ENCODE peak calls at places on chromosomes 6 and 20, in six cellular contexts. One of them, this sample, is unnamed.

GRCh38 chr6:100472674-100473073 is 8.0 kb upstream of the SIM1 start:
- DNase-seq in GM10248: no peak
- DNase-seq in HTR-8/SVneo: no peak
- DNase-seq in foreskin fibroblast: peak; percentile 71
- DNase-seq in A172: peak; percentile 81
- DNase-seq in NCI-H1105: no peak
- DNase-seq in this sample: peak; percentile 59

GRCh38 chr20:44644384-44645131 is 6.9 kb downstream of the ADA start:
- DNase-seq in GM10248: peak; percentile 50
- DNase-seq in HTR-8/SVneo: no peak
- DNase-seq in foreskin fibroblast: no peak
- DNase-seq in A172: no peak
- DNase-seq in NCI-H1105: no peak
- DNase-seq in this sample: no peak

GRCh38 chr6:138250513-138251247 is 32.4 kb upstream of the PBOV1 start:
- DNase-seq in GM10248: no peak
- DNase-seq in HTR-8/SVneo: peak; percentile 10
- DNase-seq in foreskin fibroblast: peak; percentile 84
- DNase-seq in A172: peak; percentile 10
- DNase-seq in NCI-H1105: no peak
- DNase-seq in this sample: no peak

GRCh38 chr6:30075094-30075986 is at the start of gene RNF39:
- DNase-seq in GM10248: peak; percentile 32
- DNase-seq in HTR-8/SVneo: no peak
- DNase-seq in foreskin fibroblast: peak; percentile 26
- DNase-seq in A172: no peak
- DNase-seq in NCI-H1105: peak; percentile 23
- DNase-seq in this sample: no peak

GRCh38 chr20:44217342-44218092 is 6.9 kb upstream of the OSER1 start:
- DNase-seq in GM10248: peak; percentile 44
- DNase-seq in HTR-8/SVneo: peak; percentile 92
- DNase-seq in foreskin fibroblast: peak; percentile 85
- DNase-seq in A172: peak; percentile 74
- DNase-seq in NCI-H1105: peak; percentile 72
- DNase-seq in this sample: peak; percentile 86

GRCh38 chr6:3746119-3746691 is 5.3 kb downstream of the PXDC1 start:
- DNase-seq in GM10248: peak; percentile 65
- DNase-seq in HTR-8/SVneo: no peak
- DNase-seq in foreskin fibroblast: no peak
- DNase-seq in A172: no peak
- DNase-seq in NCI-H1105: no peak
- DNase-seq in this sample: no peak

GRCh38 chr20:52076164-52076563 is 115.4 kb downstream of the ZFP64 start:
- DNase-seq in GM10248: no peak
- DNase-seq in HTR-8/SVneo: no peak
- DNase-seq in foreskin fibroblast: no peak
- DNase-seq in A172: no peak
- DNase-seq in NCI-H1105: no peak
- DNase-seq in this sample: no peak

GRCh38 chr6:14035448-14035847 is 82.1 kb upstream of the CD83 start:
- DNase-seq in GM10248: no peak
- DNase-seq in HTR-8/SVneo: peak; percentile 67
- DNase-seq in foreskin fibroblast: peak; percentile 85
- DNase-seq in A172: peak; percentile 90
- DNase-seq in NCI-H1105: no peak
- DNase-seq in this sample: no peak

GRCh38 chr6:91719414-91719813 is 1132.5 kb upstream of the MAP3K7 start:
- DNase-seq in GM10248: no peak
- DNase-seq in HTR-8/SVneo: no peak
- DNase-seq in foreskin fibroblast: no peak
- DNase-seq in A172: no peak
- DNase-seq in NCI-H1105: no peak
- DNase-seq in this sample: no peak

GRCh38 chr20:46232575-46232974 is 75.7 kb downstream of the CDH22 start:
- DNase-seq in GM10248: no peak
- DNase-seq in HTR-8/SVneo: no peak
- DNase-seq in foreskin fibroblast: no peak
- DNase-seq in A172: no peak
- DNase-seq in NCI-H1105: peak; percentile 72
- DNase-seq in this sample: no peak

GRCh38 chr20:45924391-45925261 is 9.9 kb upstream of the PCIF1 start:
- DNase-seq in GM10248: no peak
- DNase-seq in HTR-8/SVneo: no peak
- DNase-seq in foreskin fibroblast: peak; percentile 77
- DNase-seq in A172: no peak
- DNase-seq in NCI-H1105: no peak
- DNase-seq in this sample: no peak

GRCh38 chr20:56322661-56323060 is 36.1 kb upstream of the FAM210B start:
- DNase-seq in GM10248: no peak
- DNase-seq in HTR-8/SVneo: no peak
- DNase-seq in foreskin fibroblast: peak; percentile 5
- DNase-seq in A172: no peak
- DNase-seq in NCI-H1105: no peak
- DNase-seq in this sample: no peak

GRCh38 chr20:32761831-32762753 is at the start of gene DNMT3B:
- DNase-seq in GM10248: peak; percentile 88
- DNase-seq in HTR-8/SVneo: peak; percentile 90
- DNase-seq in foreskin fibroblast: peak; percentile 94
- DNase-seq in A172: peak; percentile 65
- DNase-seq in NCI-H1105: peak; percentile 82
- DNase-seq in this sample: peak; percentile 82

GRCh38 chr6:967666-968065 is 274.7 kb upstream of the EXOC2 start:
- DNase-seq in GM10248: no peak
- DNase-seq in HTR-8/SVneo: no peak
- DNase-seq in foreskin fibroblast: no peak
- DNase-seq in A172: no peak
- DNase-seq in NCI-H1105: no peak
- DNase-seq in this sample: no peak

GRCh38 chr6:162728177-162728571 is 400 bp downstream of the PACRG start:
- DNase-seq in GM10248: no peak
- DNase-seq in HTR-8/SVneo: no peak
- DNase-seq in foreskin fibroblast: no peak
- DNase-seq in A172: no peak
- DNase-seq in NCI-H1105: no peak
- DNase-seq in this sample: no peak

GRCh38 chr6:124512431-124512830 is 449.8 kb upstream of the RNF217 start:
- DNase-seq in GM10248: no peak
- DNase-seq in HTR-8/SVneo: no peak
- DNase-seq in foreskin fibroblast: no peak
- DNase-seq in A172: no peak
- DNase-seq in NCI-H1105: no peak
- DNase-seq in this sample: no peak

GRCh38 chr20:6492396-6493055 is 275.0 kb upstream of the BMP2 start:
- DNase-seq in GM10248: no peak
- DNase-seq in HTR-8/SVneo: no peak
- DNase-seq in foreskin fibroblast: peak; percentile 6
- DNase-seq in A172: no peak
- DNase-seq in NCI-H1105: no peak
- DNase-seq in this sample: no peak

GRCh38 chr6:32146287-32146686 is 5.5 kb downstream of the PRRT1 start:
- DNase-seq in GM10248: no peak
- DNase-seq in HTR-8/SVneo: no peak
- DNase-seq in foreskin fibroblast: no peak
- DNase-seq in A172: no peak
- DNase-seq in NCI-H1105: no peak
- DNase-seq in this sample: no peak

GRCh38 chr6:166493427-166494100 is 92.9 kb downstream of the RAMACL start:
- DNase-seq in GM10248: no peak
- DNase-seq in HTR-8/SVneo: no peak
- DNase-seq in foreskin fibroblast: no peak
- DNase-seq in A172: no peak
- DNase-seq in NCI-H1105: no peak
- DNase-seq in this sample: no peak